ENCODE peak calls at places on chromosome 15, in four cellular contexts. Z is tibial artery, U is cardiac muscle cell, F is uterus. L is an unnamed sample. For H3K4me1, the result is how much of the 10 kb centered on the place peaks cover.

GRCh38 chr15:86483936-86484335 is 404.3 kb downstream of the AGBL1 start:
- DNase-seq in Z (no peak), U (peak), F (no peak), L (no peak)

GRCh38 chr15:42313463-42313862 is 40.2 kb upstream of the TMEM87A start:
- DNase-seq in Z (no peak), U (peak), F (no peak), L (no peak)

GRCh38 chr15:43150171-43150929 is 17.0 kb downstream of the TMEM62 start:
- DNase-seq in Z (no peak), U (no peak), F (no peak), L (no peak)

GRCh38 chr15:57607570-57608000 is 15.9 kb downstream of the MYZAP start:
- DNase-seq in Z (no peak), U (no peak), F (no peak), L (no peak)

GRCh38 chr15:100596792-100597191 is 5.2 kb downstream of the LINS1 start:
- DNase-seq in Z (no peak), U (no peak), F (no peak), L (no peak)

GRCh38 chr15:70152070-70152480 is 54.4 kb upstream of the TLE3 start:
- DNase-seq in Z (no peak), U (no peak), F (no peak), L (peak)

GRCh38 chr15:76840830-76841460 is 64.2 kb downstream of the SCAPER start:
- DNase-seq in Z (no peak), U (peak), F (no peak), L (no peak)

GRCh38 chr15:101167791-101168462 is 83.9 kb downstream of the CHSY1 start:
- DNase-seq in Z (peak), U (no peak), F (peak), L (peak)

GRCh38 chr15:40412095-40412759 is 6.6 kb downstream of the IVD start:
- DNase-seq in Z (no peak), U (no peak), F (no peak), L (no peak)

GRCh38 chr15:41258706-41259471 is 27.8 kb downstream of the CHP1 start:
- DNase-seq in Z (no peak), U (peak), F (no peak), L (no peak)

GRCh38 chr15:80461370-80462060 is 57.3 kb downstream of the ARNT2 start:
- DNase-seq in Z (no peak), U (no peak), F (no peak), L (no peak)

GRCh38 chr15:23401627-23402026 is 45.4 kb downstream of the GOLGA6L2 start:
- DNase-seq in Z (no peak), U (no peak), F (no peak), L (no peak)

GRCh38 chr15:70783610-70784021 is 20.3 kb upstream of the UACA start:
- DNase-seq in Z (no peak), U (no peak), F (no peak), L (no peak)

GRCh38 chr15:94460624-94461023 is 229.3 kb downstream of the MCTP2 start:
- DNase-seq in Z (no peak), U (no peak), F (no peak), L (no peak)

GRCh38 chr15:70632079-70632850 is 131.1 kb downstream of the UACA start:
- DNase-seq in Z (no peak), U (no peak), F (no peak), L (no peak)

GRCh38 chr15:78950906-78951840 is 6.3 kb upstream of the CTSH start:
- DNase-seq in Z (no peak), U (no peak), F (no peak), L (no peak)

GRCh38 chr15:45456212-45457106 is 66.1 kb downstream of the SLC30A4 start:
- DNase-seq in Z (peak), U (no peak), F (peak), L (peak)

GRCh38 chr15:93236924-93237323 is 147.9 kb upstream of the RGMA start:
- DNase-seq in Z (no peak), U (no peak), F (no peak), L (no peak)

GRCh38 chr15:42427429-42428223 is 63.3 kb downstream of the ZNF106 start:
- DNase-seq in Z (no peak), U (no peak), F (no peak), L (no peak)

GRCh38 chr15:64571857-64572291 is 111.5 kb downstream of the ZNF609 start:
- DNase-seq in Z (no peak), U (no peak), F (no peak), L (no peak)

GRCh38 chr15:30984542-30984941 is 6.9 kb downstream of the MTMR10 start:
- DNase-seq in Z (no peak), U (no peak), F (no peak), L (peak)

GRCh38 chr15:61016087-61016486 is 213.0 kb downstream of the RORA start:
- DNase-seq in Z (no peak), U (no peak), F (no peak), L (no peak)

GRCh38 chr15:57079907-57080750 is 161.7 kb downstream of the TCF12 start:
- DNase-seq in Z (no peak), U (no peak), F (no peak), L (no peak)

GRCh38 chr15:55434989-55435825 is 26.9 kb downstream of the PIERCE2 start:
- DNase-seq in Z (no peak), U (peak), F (no peak), L (no peak)

GRCh38 chr15:44397869-44398268 is 29.6 kb upstream of the CTDSPL2 start:
- DNase-seq in Z (no peak), U (no peak), F (no peak), L (no peak)

GRCh38 chr15:83436513-83437158 is 10.5 kb upstream of the SH3GL3 start:
- DNase-seq in Z (no peak), U (peak), F (no peak), L (peak)
- TF ChIP-seq CTCF in Z (no peak), U (peak), F (no peak), L (peak)

GRCh38 chr15:88035381-88035780 is 221.2 kb downstream of the NTRK3 start:
- DNase-seq in Z (no peak), U (no peak), F (no peak), L (no peak)
- H3K4me1 ChIP-seq in Z (under half), U (under half), F (under half), L (under half)

GRCh38 chr15:49620658-49621326 is at the start of the genes DTWD1 and FAM227B:
- DNase-seq in Z (peak), U (peak), F (peak), L (peak)
- TF ChIP-seq CTCF in Z (no peak), U (no peak), F (no peak), L (no peak)

GRCh38 chr15:83118968-83119367 is 11.5 kb downstream of the TM6SF1 start:
- DNase-seq in Z (no peak), U (no peak), F (no peak), L (no peak)

GRCh38 chr15:83127547-83128150 is 20.2 kb downstream of the TM6SF1 start:
- DNase-seq in Z (no peak), U (no peak), F (no peak), L (no peak)

GRCh38 chr15:83118291-83118827 is 10.9 kb downstream of the TM6SF1 start:
- DNase-seq in Z (no peak), U (no peak), F (no peak), L (no peak)

GRCh38 chr15:83119968-83120581 is 12.6 kb downstream of the TM6SF1 start:
- DNase-seq in Z (no peak), U (no peak), F (no peak), L (no peak)

DNA sequence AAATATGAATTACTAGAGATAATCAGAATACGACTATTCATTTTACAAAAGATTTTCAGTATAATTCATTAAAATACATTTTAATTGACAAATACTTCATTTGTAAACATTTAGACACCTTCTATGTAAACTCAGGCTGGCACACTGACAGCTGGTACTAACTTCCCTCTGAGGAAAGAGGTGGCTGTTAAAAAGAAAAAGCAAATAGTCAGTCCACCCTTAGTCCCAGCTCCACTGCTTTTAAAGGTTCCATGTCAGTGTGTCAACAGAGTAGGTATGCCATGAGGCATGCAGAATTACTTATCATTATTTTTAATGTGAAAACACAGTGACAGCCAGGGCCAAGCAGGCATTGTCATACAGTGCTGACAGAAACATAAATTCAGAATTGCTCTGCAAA is 16.1 kb downstream of the TM6SF1 start:
- DNase-seq in Z (no peak), U (no peak), F (no peak), L (no peak)
- H3K4me1 ChIP-seq in Z (under half), U (under half), F (under half), L (under half)

DNA sequence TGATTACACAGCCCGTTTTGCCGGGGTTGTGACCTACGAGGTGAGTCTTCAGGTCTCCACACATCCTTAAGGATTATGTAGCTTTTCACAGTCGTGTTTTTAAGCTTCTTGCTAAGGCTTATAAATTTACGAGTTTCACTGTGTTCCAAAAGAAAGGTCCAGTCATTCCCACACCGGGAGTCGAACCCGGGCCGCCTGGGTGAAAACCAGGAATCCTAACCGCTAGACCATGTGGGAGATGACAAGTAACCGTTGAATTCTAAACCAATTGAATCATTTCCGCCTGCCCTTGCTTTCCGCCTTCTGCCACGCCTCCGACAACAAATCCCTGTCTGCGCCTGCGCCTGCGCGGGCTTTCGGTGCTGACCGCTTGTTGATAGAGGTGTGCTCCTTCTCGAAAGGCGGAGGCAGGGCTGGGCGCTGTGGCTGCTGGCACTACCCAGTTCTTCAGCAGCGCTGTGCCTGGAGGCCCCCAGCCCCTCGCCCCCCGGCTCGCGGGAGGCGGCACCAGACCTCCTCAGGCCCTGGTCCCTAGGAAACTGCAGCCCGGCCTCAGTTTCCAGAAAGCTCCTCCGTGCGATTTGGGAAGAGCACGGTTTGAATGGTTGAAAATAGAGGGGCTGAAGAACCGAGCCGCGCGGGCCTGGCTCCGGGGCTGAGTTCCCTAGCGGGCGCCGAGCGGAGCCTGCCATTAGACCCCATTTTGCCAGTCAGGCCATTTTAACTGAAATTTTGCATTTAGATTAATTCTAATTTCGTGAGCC is 219.1 kb upstream of the ATP10A start:
- DNase-seq in Z (peak), U (peak), F (peak), L (peak)
- TF ChIP-seq CTCF in Z (peak), U (no peak), F (peak), L (no peak)

GRCh38 chr15:63243101-63243500 is 34.3 kb upstream of the APH1B start:
- DNase-seq in Z (peak), U (no peak), F (peak), L (no peak)
- H3K4me1 ChIP-seq in Z (under half), U (under half), F (under half), L (under half)

DNA sequence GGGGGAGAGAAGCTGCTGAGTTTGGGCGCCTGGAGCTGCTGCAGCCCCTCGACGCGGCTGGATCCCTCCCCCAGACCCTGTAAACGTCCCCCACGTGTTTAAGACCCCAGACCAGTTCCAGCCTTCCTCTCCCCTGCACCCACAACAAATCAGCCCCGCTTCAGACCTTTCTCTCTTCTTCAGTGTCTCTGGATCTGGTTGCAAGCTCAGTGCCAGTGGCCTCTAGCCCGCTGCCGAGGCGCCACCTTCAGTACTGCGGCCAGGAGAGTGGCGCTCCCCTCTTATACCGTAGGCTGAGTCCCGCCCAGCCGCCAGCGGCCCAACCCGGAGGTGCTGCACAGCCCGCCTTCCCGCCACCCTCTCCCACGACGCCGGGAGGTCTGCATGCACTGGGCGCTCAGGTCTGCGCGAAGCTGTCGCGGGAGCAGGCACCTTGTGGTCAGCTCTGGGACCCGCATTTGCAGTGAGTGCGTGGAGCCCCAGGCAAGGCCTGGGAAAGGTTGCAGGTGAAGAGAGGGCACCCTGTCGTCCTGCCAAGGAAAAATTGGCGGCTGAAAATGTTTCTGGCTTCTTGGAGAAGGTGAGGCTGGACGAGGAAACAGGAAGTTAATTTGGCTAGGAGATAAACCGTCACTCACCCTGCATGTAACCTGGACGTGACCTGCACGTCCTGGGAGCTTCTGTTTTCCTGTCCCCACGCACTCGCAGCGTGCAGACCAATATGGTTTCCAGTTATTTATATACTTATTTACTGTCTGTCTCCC is at the start of gene C2CD4B:
- DNase-seq in Z (peak), U (peak), F (peak), L (no peak)
- TF ChIP-seq CTCF in Z (no peak), U (no peak), F (no peak), L (no peak)

GRCh38 chr15:90029024-90029423 is 27.9 kb downstream of the ZNF710 start:
- DNase-seq in Z (no peak), U (no peak), F (no peak), L (no peak)

GRCh38 chr15:90033006-90033405 is 31.9 kb downstream of the ZNF710 start:
- DNase-seq in Z (peak), U (no peak), F (no peak), L (no peak)

GRCh38 chr15:90028376-90028775 is 27.3 kb downstream of the ZNF710 start:
- DNase-seq in Z (no peak), U (no peak), F (no peak), L (no peak)

GRCh38 chr15:90031231-90031791 is 30.2 kb downstream of the ZNF710 start:
- DNase-seq in Z (peak), U (no peak), F (no peak), L (no peak)

DNA sequence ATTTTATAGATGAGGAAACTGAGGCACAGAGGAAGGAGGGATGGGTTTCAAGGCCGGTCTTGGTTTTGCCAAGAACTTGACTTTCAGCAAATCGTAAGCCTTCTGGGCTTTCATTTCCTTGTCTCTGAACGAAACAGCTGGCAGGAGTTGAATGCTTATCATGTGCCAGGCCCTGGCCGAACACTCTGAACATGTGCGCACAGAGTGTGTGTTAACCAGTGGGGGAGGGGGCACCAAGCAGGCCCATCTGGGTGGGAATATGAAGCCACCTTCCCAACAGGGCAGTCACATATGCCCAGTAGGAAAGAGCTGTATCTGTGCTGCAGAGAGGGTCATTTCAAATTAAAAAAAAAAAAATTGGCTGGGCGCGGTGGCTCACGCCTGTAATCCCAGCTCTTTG is 29.3 kb downstream of the ZNF710 start:
- DNase-seq in Z (peak), U (no peak), F (no peak), L (no peak)
- H3K4me1 ChIP-seq in Z (under half), U (under half), F (under half), L (under half)

GRCh38 chr15:68672781-68673205 is 94.0 kb downstream of the CORO2B start:
- DNase-seq in Z (no peak), U (peak), F (peak), L (peak)
- TF ChIP-seq CTCF in Z (no peak), U (no peak), F (peak), L (peak)

DNA sequence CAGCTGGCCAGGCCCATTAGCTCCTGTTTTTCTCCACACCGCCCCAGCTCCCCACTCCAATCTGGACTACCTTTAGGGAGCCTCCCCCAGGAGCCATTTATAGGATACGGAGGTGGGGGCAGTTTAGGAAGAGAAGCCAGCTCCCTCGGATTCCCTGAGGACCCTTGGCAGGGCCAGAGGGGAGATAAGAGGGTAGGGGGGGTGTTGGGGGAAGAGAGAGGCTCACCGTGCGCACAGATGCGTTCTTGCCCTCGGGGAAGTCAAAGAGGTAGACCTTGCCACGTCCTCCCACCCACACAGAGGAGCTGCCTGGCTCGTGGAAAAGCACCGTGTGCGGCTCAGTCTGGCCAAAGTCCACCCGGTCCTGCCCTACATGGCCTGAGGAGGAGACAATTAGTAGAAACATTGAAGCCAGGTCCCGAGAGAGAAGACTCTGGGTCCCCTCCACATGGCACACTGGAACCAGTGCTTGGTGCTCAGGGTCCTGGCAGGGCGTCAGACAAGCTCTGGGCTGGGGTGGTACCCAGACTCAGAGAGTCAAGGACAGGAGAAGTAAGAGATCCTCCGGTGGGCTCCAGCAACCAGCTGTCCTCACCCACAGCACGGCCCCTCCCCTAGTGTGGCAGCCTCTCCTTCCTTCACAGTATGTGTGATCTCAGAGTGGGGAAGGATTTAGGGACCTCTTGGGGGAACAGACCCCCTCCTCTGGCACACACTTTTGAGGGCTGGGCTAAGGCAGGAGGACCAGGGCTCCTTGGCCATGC is 15.0 kb downstream of the SEMA7A start:
- DNase-seq in Z (no peak), U (no peak), F (no peak), L (no peak)
- H3K4me1 ChIP-seq in Z (under half), U (under half), F (under half), L (under half)

L was measured in BE2C.